ENCODE peak calls at places on chromosomes 3 and 15, in four cellular contexts. H is GM12878, G is K562, F is HepG2. Y is an unnamed sample.

GRCh38 chr3:24290596-24290995 is 204.1 kb downstream of the THRB start:
- DNase-seq in H (no peak), G (no peak), F (no peak), Y (no peak)

GRCh38 chr15:42110367-42110766 is 16.0 kb upstream of the PLA2G4D start:
- DNase-seq in H (no peak), G (no peak), F (no peak), Y (no peak)

GRCh38 chr3:159126261-159127020 is 324.6 kb downstream of the MFSD1 start:
- DNase-seq in H (no peak), G (no peak), F (no peak), Y (no peak)

GRCh38 chr15:83205725-83206324 is 1.8 kb downstream of the HDGFL3 start:
- DNase-seq in H (no peak), G (no peak), F (no peak), Y (no peak)

GRCh38 chr3:157063926-157064325 is 96.0 kb downstream of the CCNL1 start:
- DNase-seq in H (no peak), G (no peak), F (no peak), Y (no peak)

GRCh38 chr15:82952156-82953081 is at the start of gene HOMER2:
- DNase-seq in H (no peak), G (no peak), F (peak), Y (no peak)

GRCh38 chr15:51726302-51727073 is 11.0 kb downstream of the LYSMD2 start:
- DNase-seq in H (no peak), G (peak), F (peak), Y (peak)

GRCh38 chr15:52115598-52116427 is 3.2 kb upstream of the BCL2L10 start:
- DNase-seq in H (no peak), G (peak), F (peak), Y (no peak)

GRCh38 chr3:111999924-112000835 is 1.5 kb downstream of the TAGLN3 start:
- DNase-seq in H (no peak), G (no peak), F (no peak), Y (no peak)

GRCh38 chr3:100260081-100260684 is 609 bp upstream of the TBC1D23 start:
- DNase-seq in H (no peak), G (peak), F (peak), Y (no peak)

GRCh38 chr3:15332405-15333098 is at the start of gene SH3BP5:
- DNase-seq in H (no peak), G (peak), F (no peak), Y (peak)

GRCh38 chr15:29422606-29423005 is 153.0 kb upstream of the NSMCE3 start:
- DNase-seq in H (no peak), G (no peak), F (no peak), Y (no peak)

GRCh38 chr15:29425864-29426263 is 156.2 kb upstream of the NSMCE3 start:
- DNase-seq in H (no peak), G (no peak), F (no peak), Y (no peak)

GRCh38 chr15:29420188-29420587 is 150.6 kb upstream of the NSMCE3 start:
- DNase-seq in H (no peak), G (no peak), F (no peak), Y (no peak)

GRCh38 chr15:29428925-29429573 is 159.4 kb upstream of the NSMCE3 start:
- DNase-seq in H (no peak), G (no peak), F (no peak), Y (no peak)

DNA sequence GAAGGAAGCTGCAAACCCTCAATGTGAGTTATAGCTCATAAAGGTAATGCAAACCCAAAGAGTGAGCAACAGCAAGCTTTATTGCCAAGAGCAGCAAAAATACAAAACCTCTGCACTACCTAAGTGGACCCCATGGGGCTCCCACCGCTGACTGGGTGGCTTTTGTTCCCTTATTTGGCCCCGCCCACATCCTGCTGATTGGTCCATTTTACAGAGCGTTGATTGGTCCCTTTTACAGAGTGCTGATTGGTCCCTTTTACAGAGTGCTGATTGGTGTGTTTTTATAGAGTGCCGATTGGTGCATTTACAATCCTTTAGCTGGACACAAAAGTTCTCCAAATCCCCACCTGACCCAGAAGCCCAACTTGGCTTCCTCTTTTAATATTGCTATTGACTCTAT is 154.5 kb upstream of the NSMCE3 start:
- DNase-seq in H (no peak), G (peak), F (no peak), Y (no peak)
- TF ChIP-seq SRF in H (no peak), G (no peak), F (no peak), Y (no peak)

GRCh38 chr3:108099679-108100428 is 9.0 kb upstream of the CD47 start:
- DNase-seq in H (no peak), G (peak), F (no peak), Y (no peak)
- H3K4me3 ChIP-seq in H (peak), G (no peak), F (no peak), Y (no peak)

DNA sequence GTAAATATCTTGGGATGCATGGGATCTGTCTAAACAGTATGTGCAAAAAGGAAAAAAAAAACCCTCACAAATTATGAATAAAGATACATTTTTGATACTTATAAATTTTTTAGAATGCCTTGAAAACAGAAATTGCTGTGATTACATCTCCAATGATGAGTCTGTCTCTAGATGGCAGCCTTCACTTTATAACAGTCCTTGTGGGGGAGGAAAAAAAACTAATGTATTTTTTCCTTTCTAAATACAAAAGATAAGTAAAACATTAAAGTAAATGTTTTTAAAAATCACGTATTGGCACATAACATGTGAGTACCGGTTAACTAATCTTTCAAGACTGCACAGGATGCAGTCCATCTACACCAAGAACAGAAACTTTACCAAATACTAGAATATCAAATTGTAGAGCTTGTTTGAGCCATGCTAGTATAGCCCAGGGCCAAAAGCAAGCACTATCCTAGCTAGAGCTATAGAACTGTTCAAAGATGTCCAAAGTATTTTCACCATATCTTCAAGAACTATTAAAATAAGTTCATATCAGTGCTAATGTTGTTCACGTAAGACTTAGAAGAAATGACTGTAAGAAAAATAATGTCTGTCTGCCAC is 206.4 kb downstream of the STAG1 start:
- DNase-seq in H (no peak), G (peak), F (no peak), Y (no peak)
- TF ChIP-seq REST in H (no peak), G (no peak), F (no peak), Y (no peak)

GRCh38 chr15:25188551-25189101 is 233.8 kb downstream of the SNRPN start:
- DNase-seq in H (no peak), G (no peak), F (no peak), Y (no peak)
- TF ChIP-seq SRF in H (no peak), G (no peak), F (no peak), Y (no peak)

GRCh38 chr3:52407779-52408178 is 37.1 kb downstream of the SEMA3G start:
- DNase-seq in H (no peak), G (no peak), F (no peak), Y (no peak)

GRCh38 chr3:52405601-52406115 is 39.2 kb downstream of the SEMA3G start:
- DNase-seq in H (no peak), G (peak), F (no peak), Y (no peak)

GRCh38 chr3:52406791-52407510 is 38.0 kb downstream of the SEMA3G start:
- DNase-seq in H (no peak), G (no peak), F (no peak), Y (no peak)

GRCh38 chr3:52405066-52405465 is 39.8 kb downstream of the SEMA3G start:
- DNase-seq in H (no peak), G (no peak), F (no peak), Y (no peak)

GRCh38 chr3:52406231-52406661 is 38.7 kb downstream of the SEMA3G start:
- DNase-seq in H (no peak), G (no peak), F (no peak), Y (no peak)
- H3K4me3 ChIP-seq in H (no peak), G (no peak), F (no peak), Y (no peak)

Y was measured in HCT116.